ENCODE peak calls at places on chromosome 20, in nine cellular contexts. One of them, this sample, is unnamed.

GRCh38 chr20:64055396-64055892 is 6.0 kb upstream of the SOX18 start:
- DNase-seq in CD8-positive, alpha-beta memory T cell: no peak
- DNase-seq in GM13977: no peak
- DNase-seq in fibroblast of lung: no peak
- DNase-seq in HuH-7.5: no peak
- DNase-seq in anterior cingulate cortex: no peak
- DNase-seq in GM13976: no peak
- DNase-seq in NCI-H1930: no peak
- DNase-seq in right atrium auricular region: no peak
- DNase-seq in this sample: no peak

GRCh38 chr20:32511358-32512046 is 73.6 kb downstream of the NOL4L start:
- DNase-seq in CD8-positive, alpha-beta memory T cell: no peak
- DNase-seq in GM13977: no peak
- DNase-seq in fibroblast of lung: no peak
- DNase-seq in HuH-7.5: no peak
- DNase-seq in anterior cingulate cortex: no peak
- DNase-seq in GM13976: no peak
- DNase-seq in NCI-H1930: no peak
- DNase-seq in right atrium auricular region: no peak
- DNase-seq in this sample: no peak

GRCh38 chr20:60381643-60382400 is 423.6 kb downstream of the CDH26 start:
- DNase-seq in CD8-positive, alpha-beta memory T cell: no peak
- DNase-seq in GM13977: no peak
- DNase-seq in fibroblast of lung: peak
- DNase-seq in HuH-7.5: no peak
- DNase-seq in anterior cingulate cortex: no peak
- DNase-seq in GM13976: no peak
- DNase-seq in NCI-H1930: no peak
- DNase-seq in right atrium auricular region: no peak
- DNase-seq in this sample: no peak

GRCh38 chr20:11332376-11332775 is 585.3 kb upstream of the BTBD3 start:
- DNase-seq in CD8-positive, alpha-beta memory T cell: no peak
- DNase-seq in GM13977: no peak
- DNase-seq in fibroblast of lung: peak
- DNase-seq in HuH-7.5: no peak
- DNase-seq in anterior cingulate cortex: no peak
- DNase-seq in GM13976: no peak
- DNase-seq in NCI-H1930: no peak
- DNase-seq in right atrium auricular region: no peak
- DNase-seq in this sample: no peak

GRCh38 chr20:48294942-48295341 is 509.7 kb upstream of the SULF2 start:
- DNase-seq in CD8-positive, alpha-beta memory T cell: no peak
- DNase-seq in GM13977: no peak
- DNase-seq in fibroblast of lung: peak
- DNase-seq in HuH-7.5: no peak
- DNase-seq in anterior cingulate cortex: no peak
- DNase-seq in GM13976: no peak
- DNase-seq in NCI-H1930: no peak
- DNase-seq in right atrium auricular region: no peak
- DNase-seq in this sample: no peak

GRCh38 chr20:49712918-49713778 is 530 bp downstream of the B4GALT5 start:
- DNase-seq in CD8-positive, alpha-beta memory T cell: no peak
- DNase-seq in GM13977: no peak
- DNase-seq in fibroblast of lung: no peak
- DNase-seq in HuH-7.5: peak
- DNase-seq in anterior cingulate cortex: no peak
- DNase-seq in GM13976: peak
- DNase-seq in NCI-H1930: no peak
- DNase-seq in right atrium auricular region: no peak
- DNase-seq in this sample: no peak

GRCh38 chr20:61162506-61162905 is 89.6 kb upstream of the CDH4 start:
- DNase-seq in CD8-positive, alpha-beta memory T cell: no peak
- DNase-seq in GM13977: no peak
- DNase-seq in fibroblast of lung: no peak
- DNase-seq in HuH-7.5: no peak
- DNase-seq in anterior cingulate cortex: no peak
- DNase-seq in GM13976: no peak
- DNase-seq in NCI-H1930: no peak
- DNase-seq in right atrium auricular region: no peak
- DNase-seq in this sample: no peak

GRCh38 chr20:48019496-48019895 is 234.2 kb upstream of the SULF2 start:
- DNase-seq in CD8-positive, alpha-beta memory T cell: no peak
- DNase-seq in GM13977: no peak
- DNase-seq in fibroblast of lung: peak
- DNase-seq in HuH-7.5: no peak
- DNase-seq in anterior cingulate cortex: no peak
- DNase-seq in GM13976: no peak
- DNase-seq in NCI-H1930: no peak
- DNase-seq in right atrium auricular region: no peak
- DNase-seq in this sample: no peak

GRCh38 chr20:62780204-62780603 is 16.1 kb upstream of the MRGBP start:
- DNase-seq in CD8-positive, alpha-beta memory T cell: no peak
- DNase-seq in GM13977: no peak
- DNase-seq in fibroblast of lung: no peak
- DNase-seq in HuH-7.5: no peak
- DNase-seq in anterior cingulate cortex: no peak
- DNase-seq in GM13976: no peak
- DNase-seq in NCI-H1930: peak
- DNase-seq in right atrium auricular region: no peak
- DNase-seq in this sample: no peak

GRCh38 chr20:34114809-34115208 is 2.8 kb upstream of the EIF2S2 start:
- DNase-seq in CD8-positive, alpha-beta memory T cell: no peak
- DNase-seq in GM13977: no peak
- DNase-seq in fibroblast of lung: no peak
- DNase-seq in HuH-7.5: no peak
- DNase-seq in anterior cingulate cortex: no peak
- DNase-seq in GM13976: no peak
- DNase-seq in NCI-H1930: no peak
- DNase-seq in right atrium auricular region: no peak
- DNase-seq in this sample: no peak

GRCh38 chr20:49592120-49592519 is 24.2 kb upstream of the PTGIS start:
- DNase-seq in CD8-positive, alpha-beta memory T cell: no peak
- DNase-seq in GM13977: no peak
- DNase-seq in fibroblast of lung: no peak
- DNase-seq in HuH-7.5: no peak
- DNase-seq in anterior cingulate cortex: no peak
- DNase-seq in GM13976: no peak
- DNase-seq in NCI-H1930: no peak
- DNase-seq in right atrium auricular region: no peak
- DNase-seq in this sample: no peak

GRCh38 chr20:16609066-16609465 is 35.8 kb upstream of the KIF16B start:
- DNase-seq in CD8-positive, alpha-beta memory T cell: no peak
- DNase-seq in GM13977: no peak
- DNase-seq in fibroblast of lung: no peak
- DNase-seq in HuH-7.5: no peak
- DNase-seq in anterior cingulate cortex: no peak
- DNase-seq in GM13976: no peak
- DNase-seq in NCI-H1930: no peak
- DNase-seq in right atrium auricular region: no peak
- DNase-seq in this sample: no peak

GRCh38 chr20:34643919-34644318 is 33.0 kb downstream of the PIGU start:
- DNase-seq in CD8-positive, alpha-beta memory T cell: no peak
- DNase-seq in GM13977: no peak
- DNase-seq in fibroblast of lung: peak
- DNase-seq in HuH-7.5: no peak
- DNase-seq in anterior cingulate cortex: no peak
- DNase-seq in GM13976: no peak
- DNase-seq in NCI-H1930: no peak
- DNase-seq in right atrium auricular region: no peak
- DNase-seq in this sample: no peak

GRCh38 chr20:17177341-17177740 is 49.5 kb upstream of the PCSK2 start:
- DNase-seq in CD8-positive, alpha-beta memory T cell: no peak
- DNase-seq in GM13977: no peak
- DNase-seq in fibroblast of lung: no peak
- DNase-seq in HuH-7.5: no peak
- DNase-seq in anterior cingulate cortex: no peak
- DNase-seq in GM13976: no peak
- DNase-seq in NCI-H1930: no peak
- DNase-seq in right atrium auricular region: no peak
- DNase-seq in this sample: no peak

GRCh38 chr20:51128198-51128597 is 105.3 kb upstream of the KCNG1 start:
- DNase-seq in CD8-positive, alpha-beta memory T cell: no peak
- DNase-seq in GM13977: peak
- DNase-seq in fibroblast of lung: peak
- DNase-seq in HuH-7.5: no peak
- DNase-seq in anterior cingulate cortex: no peak
- DNase-seq in GM13976: peak
- DNase-seq in NCI-H1930: no peak
- DNase-seq in right atrium auricular region: no peak
- DNase-seq in this sample: no peak

GRCh38 chr20:38059832-38060231 is 26.3 kb downstream of the RPRD1B start:
- DNase-seq in CD8-positive, alpha-beta memory T cell: no peak
- DNase-seq in GM13977: no peak
- DNase-seq in fibroblast of lung: no peak
- DNase-seq in HuH-7.5: no peak
- DNase-seq in anterior cingulate cortex: no peak
- DNase-seq in GM13976: no peak
- DNase-seq in NCI-H1930: no peak
- DNase-seq in right atrium auricular region: no peak
- DNase-seq in this sample: peak

GRCh38 chr20:32434434-32434833 is 76.3 kb downstream of the ASXL1 start:
- DNase-seq in CD8-positive, alpha-beta memory T cell: no peak
- DNase-seq in GM13977: no peak
- DNase-seq in fibroblast of lung: no peak
- DNase-seq in HuH-7.5: no peak
- DNase-seq in anterior cingulate cortex: no peak
- DNase-seq in GM13976: no peak
- DNase-seq in NCI-H1930: no peak
- DNase-seq in right atrium auricular region: peak
- DNase-seq in this sample: no peak

GRCh38 chr20:51498765-51499540 is 43.6 kb downstream of the NFATC2 start:
- DNase-seq in CD8-positive, alpha-beta memory T cell: no peak
- DNase-seq in GM13977: no peak
- DNase-seq in fibroblast of lung: no peak
- DNase-seq in HuH-7.5: no peak
- DNase-seq in anterior cingulate cortex: no peak
- DNase-seq in GM13976: no peak
- DNase-seq in NCI-H1930: no peak
- DNase-seq in right atrium auricular region: no peak
- DNase-seq in this sample: no peak

GRCh38 chr20:43749734-43750294 is 23.0 kb upstream of the GTSF1L start:
- DNase-seq in CD8-positive, alpha-beta memory T cell: peak
- DNase-seq in GM13977: peak
- DNase-seq in fibroblast of lung: peak
- DNase-seq in HuH-7.5: peak
- DNase-seq in anterior cingulate cortex: peak
- DNase-seq in GM13976: peak
- DNase-seq in NCI-H1930: peak
- DNase-seq in right atrium auricular region: peak
- DNase-seq in this sample: peak

GRCh38 chr20:43188234-43188653 is 1.5 kb downstream of the PTPRT start:
- DNase-seq in CD8-positive, alpha-beta memory T cell: no peak
- DNase-seq in GM13977: peak
- DNase-seq in fibroblast of lung: no peak
- DNase-seq in HuH-7.5: no peak
- DNase-seq in anterior cingulate cortex: no peak
- DNase-seq in GM13976: no peak
- DNase-seq in NCI-H1930: no peak
- DNase-seq in right atrium auricular region: no peak
- DNase-seq in this sample: no peak

GRCh38 chr20:23021941-23022340 is 13.2 kb upstream of the SSTR4 start:
- DNase-seq in CD8-positive, alpha-beta memory T cell: no peak
- DNase-seq in GM13977: no peak
- DNase-seq in fibroblast of lung: no peak
- DNase-seq in HuH-7.5: no peak
- DNase-seq in anterior cingulate cortex: no peak
- DNase-seq in GM13976: no peak
- DNase-seq in NCI-H1930: no peak
- DNase-seq in right atrium auricular region: no peak
- DNase-seq in this sample: no peak

GRCh38 chr20:49303211-49303610 is 25.4 kb upstream of the ZNFX1 start:
- DNase-seq in CD8-positive, alpha-beta memory T cell: no peak
- DNase-seq in GM13977: no peak
- DNase-seq in fibroblast of lung: peak
- DNase-seq in HuH-7.5: no peak
- DNase-seq in anterior cingulate cortex: no peak
- DNase-seq in GM13976: no peak
- DNase-seq in NCI-H1930: no peak
- DNase-seq in right atrium auricular region: no peak
- DNase-seq in this sample: no peak

GRCh38 chr20:50267041-50267865 is 76.6 kb downstream of the CEBPB start:
- DNase-seq in CD8-positive, alpha-beta memory T cell: no peak
- DNase-seq in GM13977: no peak
- DNase-seq in fibroblast of lung: peak
- DNase-seq in HuH-7.5: no peak
- DNase-seq in anterior cingulate cortex: no peak
- DNase-seq in GM13976: no peak
- DNase-seq in NCI-H1930: no peak
- DNase-seq in right atrium auricular region: peak
- DNase-seq in this sample: peak

GRCh38 chr20:39897058-39897457 is 792.0 kb downstream of the MAFB start:
- DNase-seq in CD8-positive, alpha-beta memory T cell: no peak
- DNase-seq in GM13977: no peak
- DNase-seq in fibroblast of lung: peak
- DNase-seq in HuH-7.5: no peak
- DNase-seq in anterior cingulate cortex: no peak
- DNase-seq in GM13976: no peak
- DNase-seq in NCI-H1930: no peak
- DNase-seq in right atrium auricular region: no peak
- DNase-seq in this sample: no peak

GRCh38 chr20:38067717-38068365 is 34.3 kb downstream of the RPRD1B start:
- DNase-seq in CD8-positive, alpha-beta memory T cell: no peak
- DNase-seq in GM13977: no peak
- DNase-seq in fibroblast of lung: no peak
- DNase-seq in HuH-7.5: no peak
- DNase-seq in anterior cingulate cortex: no peak
- DNase-seq in GM13976: no peak
- DNase-seq in NCI-H1930: no peak
- DNase-seq in right atrium auricular region: no peak
- DNase-seq in this sample: no peak

GRCh38 chr20:23132293-23132929 is 46.3 kb upstream of the CD93 start:
- DNase-seq in CD8-positive, alpha-beta memory T cell: no peak
- DNase-seq in GM13977: no peak
- DNase-seq in fibroblast of lung: no peak
- DNase-seq in HuH-7.5: no peak
- DNase-seq in anterior cingulate cortex: no peak
- DNase-seq in GM13976: no peak
- DNase-seq in NCI-H1930: no peak
- DNase-seq in right atrium auricular region: no peak
- DNase-seq in this sample: no peak

GRCh38 chr20:9112541-9113515 is 43.9 kb downstream of the PLCB4 start:
- DNase-seq in CD8-positive, alpha-beta memory T cell: no peak
- DNase-seq in GM13977: no peak
- DNase-seq in fibroblast of lung: peak
- DNase-seq in HuH-7.5: no peak
- DNase-seq in anterior cingulate cortex: no peak
- DNase-seq in GM13976: no peak
- DNase-seq in NCI-H1930: no peak
- DNase-seq in right atrium auricular region: no peak
- DNase-seq in this sample: no peak

GRCh38 chr20:36856196-36856595 is 19.7 kb upstream of the TLDC2 start:
- DNase-seq in CD8-positive, alpha-beta memory T cell: no peak
- DNase-seq in GM13977: no peak
- DNase-seq in fibroblast of lung: no peak
- DNase-seq in HuH-7.5: no peak
- DNase-seq in anterior cingulate cortex: no peak
- DNase-seq in GM13976: no peak
- DNase-seq in NCI-H1930: no peak
- DNase-seq in right atrium auricular region: no peak
- DNase-seq in this sample: no peak

GRCh38 chr20:33770005-33770404 is 38.2 kb downstream of the ZNF341 start:
- DNase-seq in CD8-positive, alpha-beta memory T cell: no peak
- DNase-seq in GM13977: no peak
- DNase-seq in fibroblast of lung: no peak
- DNase-seq in HuH-7.5: no peak
- DNase-seq in anterior cingulate cortex: no peak
- DNase-seq in GM13976: no peak
- DNase-seq in NCI-H1930: no peak
- DNase-seq in right atrium auricular region: no peak
- DNase-seq in this sample: no peak

GRCh38 chr20:51528263-51529026 is 14.1 kb downstream of the NFATC2 start:
- DNase-seq in CD8-positive, alpha-beta memory T cell: no peak
- DNase-seq in GM13977: no peak
- DNase-seq in fibroblast of lung: no peak
- DNase-seq in HuH-7.5: no peak
- DNase-seq in anterior cingulate cortex: no peak
- DNase-seq in GM13976: peak
- DNase-seq in NCI-H1930: no peak
- DNase-seq in right atrium auricular region: no peak
- DNase-seq in this sample: no peak

GRCh38 chr20:50392138-50392866 is 117.9 kb upstream of the PTPN1 start:
- DNase-seq in CD8-positive, alpha-beta memory T cell: no peak
- DNase-seq in GM13977: no peak
- DNase-seq in fibroblast of lung: no peak
- DNase-seq in HuH-7.5: no peak
- DNase-seq in anterior cingulate cortex: no peak
- DNase-seq in GM13976: no peak
- DNase-seq in NCI-H1930: no peak
- DNase-seq in right atrium auricular region: no peak
- DNase-seq in this sample: no peak